ENCODE peak calls at places on chromosomes 12 and 14, in four cellular contexts. B is GM03348; G is stimulated activated CD4-positive, alpha-beta T cell treated with anti-CD3 and anti-CD28 coated beads, TNF-alpha, amount 100 ng/mL, for 1 hour; L is T-cell. O is an unnamed sample.

GRCh38 chr14:91328313-91329050 is 84.0 kb upstream of the GPR68 start:
- DNase-seq in L (no peak), B (no peak), G (no peak), O (no peak)

GRCh38 chr12:98060421-98060820 is 455.0 kb upstream of the TMPO start:
- DNase-seq in B (no peak), L (no peak), G (no peak), O (no peak)

GRCh38 chr12:107330901-107331431 is 237.6 kb upstream of the CRY1 start:
- DNase-seq in G (no peak), B (no peak), L (no peak), O (no peak)

GRCh38 chr12:50110762-50111416 is 1.1 kb upstream of the COX14 start:
- DNase-seq in G (no peak), B (peak; percentile 45), L (no peak), O (peak; percentile 34)

GRCh38 chr14:74610866-74611671 is 968 bp downstream of the LTBP2 start:
- DNase-seq in B (no peak), L (no peak), G (no peak), O (no peak)

GRCh38 chr12:16610006-16610520 is 4.1 kb upstream of the LMO3 start:
- DNase-seq in G (no peak), B (no peak), L (no peak), O (no peak)

GRCh38 chr14:100155049-100155621 is 4.3 kb downstream of the DEGS2 start:
- DNase-seq in G (no peak), L (no peak), B (no peak), O (peak; percentile 49)

GRCh38 chr14:64584185-64584584 is 34.4 kb downstream of the PPP1R36 start:
- DNase-seq in B (no peak), L (no peak), G (no peak), O (no peak)

GRCh38 chr12:64457036-64457435 is 5.1 kb downstream of the TBK1 start:
- DNase-seq in L (no peak), G (no peak), B (no peak), O (no peak)

GRCh38 chr12:49046129-49046895 is 14.3 kb downstream of the KMT2D start:
- DNase-seq in G (no peak), B (no peak), L (no peak), O (no peak)

GRCh38 chr12:103997277-103997900 is 31.7 kb downstream of the TDG start:
- DNase-seq in G (no peak), L (no peak), B (no peak), O (no peak)

GRCh38 chr12:108560321-108560721 is 652 bp downstream of the SART3 start:
- DNase-seq in B (peak; percentile 35), G (no peak), L (no peak), O (no peak)

GRCh38 chr14:103808403-103809001 is 38.9 kb downstream of the PPP1R13B start:
- DNase-seq in G (peak; percentile 49), L (peak; percentile 53), B (peak; percentile 87), O (peak; percentile 68)

GRCh38 chr12:34393086-34393820 is 371.0 kb downstream of the ALG10 start:
- DNase-seq in G (no peak), L (no peak), B (no peak), O (no peak)

GRCh38 chr12:103326190-103326589 is 169.6 kb downstream of the C12orf42 start:
- DNase-seq in L (no peak), B (no peak), G (no peak), O (no peak)

GRCh38 chr12:116613256-116613655 is 54.1 kb downstream of the MAP1LC3B2 start:
- DNase-seq in L (no peak), G (no peak), B (no peak), O (no peak)

GRCh38 chr14:50044040-50044651 is 72.2 kb downstream of the VCPKMT start:
- DNase-seq in G (no peak), L (no peak), B (no peak), O (no peak)

GRCh38 chr12:4252595-4252994 is 21.0 kb upstream of the CCND2 start:
- DNase-seq in L (no peak), G (no peak), B (no peak), O (no peak)

GRCh38 chr12:47576256-47576655 is 129.6 kb downstream of the RPAP3 start:
- DNase-seq in G (no peak), L (no peak), B (no peak), O (no peak)

O was measured in AG08396.